ENCODE peak calls at places on chromosomes 12 and 14, in six cellular contexts. D, X, K, Y, O and H are unnamed samples.
A peak's percentile ranks its signal among the peaks of the same experiment; 100 is the strongest.

GRCh38 chr12:53180931-53181645 is 363 bp upstream of the CSAD start:
- DNase-seq in Y (peak; percentile 71), O (peak; percentile 91), D (peak; percentile 44), X (peak; percentile 79), K (peak; percentile 92), H (peak; percentile 60)

GRCh38 chr12:64806593-64806992 is 17.9 kb upstream of the TBC1D30 start:
- DNase-seq in O (no peak), D (no peak), Y (no peak), X (no peak), K (no peak), H (no peak)

GRCh38 chr12:15599266-15600037 is 189.7 kb downstream of the EPS8 start:
- DNase-seq in O (no peak), X (no peak), K (no peak), D (no peak), Y (no peak), H (no peak)

GRCh38 chr12:48510111-48510510 is 15.3 kb upstream of the OR8S1 start:
- DNase-seq in O (no peak), K (no peak), X (no peak), D (no peak), Y (no peak), H (no peak)

GRCh38 chr12:93442411-93443340 is 929 bp upstream of the UBE2N start:
- DNase-seq in Y (no peak), O (no peak), K (no peak), X (no peak), D (no peak), H (no peak)

GRCh38 chr14:94089479-94089878 is 8.4 kb downstream of the IFI27L1 start:
- DNase-seq in K (no peak), D (no peak), X (no peak), Y (no peak), O (no peak), H (no peak)

GRCh38 chr12:65638324-65638723 is 186.0 kb upstream of the HMGA2 start:
- DNase-seq in K (no peak), D (no peak), O (no peak), Y (no peak), X (no peak), H (no peak)

GRCh38 chr14:20332386-20332945 is 613 bp downstream of the CCNB1IP1 start:
- DNase-seq in O (peak; percentile 13), X (no peak), Y (peak; percentile 42), D (no peak), K (no peak), H (no peak)

GRCh38 chr14:26414933-26415332 is 182.9 kb downstream of the NOVA1 start:
- DNase-seq in Y (no peak), X (no peak), D (no peak), K (no peak), O (no peak), H (no peak)

GRCh38 chr12:75825686-75826085 is 205.9 kb downstream of the PHLDA1 start:
- DNase-seq in O (no peak), D (peak; percentile 72), Y (no peak), K (no peak), X (no peak), H (no peak)

GRCh38 chr12:16437926-16438325 is 90.5 kb downstream of the MGST1 start:
- DNase-seq in O (no peak), X (no peak), K (no peak), D (no peak), Y (no peak), H (no peak)

GRCh38 chr14:89365071-89365801 is 51.8 kb downstream of the FOXN3 start:
- DNase-seq in K (peak; percentile 48), O (no peak), X (peak; percentile 31), Y (no peak), D (no peak), H (no peak)

GRCh38 chr12:100279612-100280244 is 12.8 kb downstream of the SCYL2 start:
- DNase-seq in Y (peak; percentile 22), K (no peak), X (no peak), D (no peak), O (peak; percentile 24), H (no peak)

GRCh38 chr12:85405781-85406522 is 125.9 kb downstream of the ALX1 start:
- DNase-seq in Y (no peak), X (no peak), D (no peak), K (no peak), O (no peak), H (no peak)

GRCh38 chr14:99182548-99183115 is 89.4 kb downstream of the BCL11B start:
- DNase-seq in D (no peak), X (no peak), Y (no peak), K (no peak), O (no peak), H (no peak)

GRCh38 chr14:99183716-99184115 is 88.3 kb downstream of the BCL11B start:
- DNase-seq in D (no peak), X (no peak), O (no peak), K (no peak), Y (no peak), H (no peak)

GRCh38 chr14:99181246-99181645 is 90.8 kb downstream of the BCL11B start:
- DNase-seq in K (no peak), X (no peak), D (no peak), Y (no peak), O (no peak), H (peak; percentile 42)

GRCh38 chr14:99183311-99183710 is 88.7 kb downstream of the BCL11B start:
- DNase-seq in O (no peak), Y (no peak), X (no peak), K (no peak), D (no peak), H (no peak)

GRCh38 chr14:99181804-99182520 is 90.0 kb downstream of the BCL11B start:
- DNase-seq in O (no peak), X (no peak), D (no peak), K (no peak), Y (no peak), H (peak; percentile 25)
- TF ChIP-seq POLR2AphosphoS5 in O (no peak), X (no peak), D (no peak), K (no peak), Y (no peak), H (no peak)

DNA sequence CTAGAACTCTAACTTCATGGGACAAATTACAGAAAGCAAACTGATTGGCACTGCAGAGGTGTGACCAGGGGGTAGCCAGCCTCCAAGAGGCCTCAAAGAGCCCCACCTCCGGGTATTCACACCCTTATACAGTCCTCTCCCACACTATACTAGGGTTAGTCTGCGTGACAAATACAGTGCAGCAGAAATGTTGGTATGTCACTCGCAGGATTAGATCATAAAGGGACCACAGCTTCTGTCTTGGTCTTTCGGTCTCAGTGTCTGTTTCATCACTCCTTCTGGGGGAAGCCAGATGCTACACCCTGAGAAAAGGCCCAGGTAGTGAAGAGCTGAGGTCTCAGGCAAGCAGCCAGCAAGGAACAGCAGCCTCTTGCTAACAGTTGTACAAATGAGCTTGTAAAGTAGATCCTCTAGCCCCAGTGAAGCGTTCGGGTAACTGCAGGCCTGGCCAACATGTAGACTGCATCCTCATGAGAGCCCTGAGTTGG is 68.9 kb upstream of the SAV1 start:
- DNase-seq in K (no peak), O (no peak), X (no peak), Y (no peak), D (no peak), H (no peak)
- TF ChIP-seq POLR2A in K (no peak), O (no peak), X (no peak), Y (no peak), D (no peak), H (no peak)

DNA sequence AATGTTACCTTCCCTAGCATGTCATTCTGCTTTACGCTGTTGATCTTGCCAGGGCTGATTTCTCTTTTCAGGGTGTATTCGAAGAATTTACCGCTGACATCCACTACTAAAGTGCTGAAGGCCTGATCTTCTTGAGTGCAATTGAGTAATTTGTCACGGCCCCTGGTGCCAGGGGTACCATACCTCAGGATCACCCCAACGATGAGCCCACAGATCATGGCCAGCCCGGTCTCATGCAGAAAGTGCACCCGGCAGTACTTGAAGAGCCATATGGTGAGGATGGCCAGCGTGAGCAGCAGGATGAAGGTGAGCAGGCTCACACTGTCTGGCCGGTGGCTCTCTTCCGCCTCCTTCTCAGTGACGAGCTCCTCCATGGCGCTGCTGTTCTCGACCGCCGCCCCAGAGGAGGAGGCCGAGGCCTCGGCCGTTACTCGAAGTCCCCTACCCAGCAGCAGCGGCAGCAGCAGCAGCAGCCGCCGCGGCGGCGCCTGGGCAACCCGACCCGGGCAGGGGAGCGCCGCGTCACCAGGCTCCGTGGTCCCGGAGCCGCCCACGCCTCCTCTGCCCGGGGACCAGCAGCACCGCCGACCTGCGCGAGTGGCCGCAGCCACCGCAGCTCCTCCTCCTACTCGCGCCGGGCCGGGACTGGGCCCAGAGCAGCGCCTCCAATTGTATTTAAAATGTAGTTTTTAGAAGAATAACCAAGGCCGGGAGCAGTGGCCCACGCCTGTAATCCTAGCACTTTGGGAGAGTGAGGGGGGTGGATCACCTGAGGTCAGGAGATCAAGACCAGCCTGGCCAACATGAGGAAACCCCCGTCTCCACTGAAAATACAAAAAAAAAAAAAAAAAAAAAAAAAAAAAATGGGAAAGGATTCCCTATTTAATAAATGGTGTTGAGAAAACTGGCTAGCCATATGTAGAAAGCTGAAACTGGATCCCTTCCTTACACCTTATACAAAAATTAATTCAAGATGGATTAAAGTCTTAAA is 58.5 kb upstream of the TMPO start:
- DNase-seq in Y (no peak), D (no peak), K (peak; percentile 21), O (peak; percentile 35), X (peak; percentile 46), H (no peak)
- TF ChIP-seq POLR2AphosphoS5 in Y (no peak), D (no peak), K (no peak), O (no peak), X (no peak), H (no peak)

DNA sequence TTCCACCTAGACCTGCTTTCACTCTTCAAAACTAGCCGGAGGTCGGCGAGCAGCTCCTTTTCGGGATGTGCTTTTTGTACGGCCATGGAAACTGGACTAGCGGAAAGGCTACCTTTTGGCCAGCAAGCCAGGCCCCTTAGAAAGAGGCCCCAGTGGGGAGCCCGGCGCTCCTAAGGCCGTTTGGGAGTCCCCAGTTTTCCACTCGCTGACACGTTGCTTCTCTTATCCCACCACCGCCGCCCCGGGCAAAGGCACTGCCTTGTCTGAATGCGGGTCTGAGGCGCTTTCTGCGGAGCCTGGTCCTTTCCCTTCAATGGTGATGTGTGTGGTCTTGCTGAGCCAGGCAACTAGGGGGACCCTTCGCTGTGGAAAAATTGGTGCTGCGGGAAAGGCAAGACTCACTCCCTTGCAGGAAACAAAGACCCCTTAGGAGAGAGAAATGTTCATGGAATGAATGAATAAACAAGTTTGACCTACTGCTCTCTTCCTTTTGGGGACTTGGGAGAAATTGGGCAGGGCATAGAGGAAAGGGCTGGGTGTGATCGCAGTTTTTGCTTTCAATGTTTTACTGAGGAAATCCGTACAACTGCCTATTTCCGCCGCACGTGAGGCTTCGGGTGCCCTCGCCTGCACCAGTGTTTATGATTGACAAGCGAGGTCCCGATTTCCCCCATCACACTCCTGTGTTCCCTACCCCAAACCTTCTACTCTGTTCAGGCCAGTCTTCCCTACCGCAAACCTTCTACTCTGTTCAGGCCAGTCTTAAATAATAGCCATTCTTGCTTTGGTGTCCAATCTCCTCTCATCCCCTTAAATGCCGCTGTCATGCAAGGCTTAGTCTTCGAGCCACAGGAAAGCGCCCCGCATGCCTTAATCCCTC is 970 bp upstream of the SLC38A2 start:
- DNase-seq in K (peak; percentile 15), D (no peak), O (peak; percentile 43), X (peak; percentile 51), Y (peak; percentile 72), H (peak; percentile 54)
- TF ChIP-seq POLR2A in K (no peak), D (no peak), O (no peak), X (no peak), Y (no peak), H (no peak)

GRCh38 chr12:57462307-57463253 is 3.0 kb downstream of the GLI1 start:
- DNase-seq in O (peak; percentile 95), Y (peak; percentile 80), X (peak; percentile 87), D (peak; percentile 93), K (peak; percentile 96), H (peak; percentile 82)
- TF ChIP-seq POLR2AphosphoS5 in O (no peak), Y (no peak), X (peak; percentile 49), D (peak; percentile 78), K (no peak), H (peak; percentile 12)

GRCh38 chr12:6327591-6328041 is 14.3 kb downstream of the TNFRSF1A start:
- DNase-seq in O (no peak), D (no peak), Y (no peak), K (no peak), X (no peak), H (no peak)
- TF ChIP-seq POLR2A in O (peak; percentile 4), D (no peak), Y (no peak), K (no peak), X (no peak), H (no peak)